ENCODE peak calls at places on chromosomes 3 and 15, in seven cellular contexts. One of them, this sample, is unnamed.

GRCh38 chr15:98519767-98520166 is 128.6 kb upstream of the IGF1R start:
- DNase-seq in GM12864: no peak
- DNase-seq in choroid plexus epithelial cell: no peak
- DNase-seq in fibroblast of the aortic adventitia: no peak
- DNase-seq in brain microvascular endothelial cell: no peak
- DNase-seq in astrocyte of the spinal cord: no peak
- DNase-seq in neural progenitor cell: no peak
- DNase-seq in this sample: no peak

GRCh38 chr3:181604267-181604666 is 107.5 kb upstream of the SOX2 start:
- DNase-seq in GM12864: no peak
- DNase-seq in choroid plexus epithelial cell: no peak
- DNase-seq in fibroblast of the aortic adventitia: no peak
- DNase-seq in brain microvascular endothelial cell: no peak
- DNase-seq in astrocyte of the spinal cord: no peak
- DNase-seq in neural progenitor cell: no peak
- DNase-seq in this sample: no peak

GRCh38 chr15:28098766-28099554 is at the start of gene OCA2:
- DNase-seq in GM12864: no peak
- DNase-seq in choroid plexus epithelial cell: peak
- DNase-seq in fibroblast of the aortic adventitia: peak
- DNase-seq in brain microvascular endothelial cell: no peak
- DNase-seq in astrocyte of the spinal cord: peak
- DNase-seq in neural progenitor cell: peak
- DNase-seq in this sample: no peak

GRCh38 chr3:32743934-32744333 is 58.9 kb downstream of the CNOT10 start:
- DNase-seq in GM12864: no peak
- DNase-seq in choroid plexus epithelial cell: peak
- DNase-seq in fibroblast of the aortic adventitia: peak
- DNase-seq in brain microvascular endothelial cell: no peak
- DNase-seq in astrocyte of the spinal cord: no peak
- DNase-seq in neural progenitor cell: no peak
- DNase-seq in this sample: peak

GRCh38 chr3:173599673-173600072 is 202.1 kb downstream of the NLGN1 start:
- DNase-seq in GM12864: no peak
- DNase-seq in choroid plexus epithelial cell: no peak
- DNase-seq in fibroblast of the aortic adventitia: no peak
- DNase-seq in brain microvascular endothelial cell: no peak
- DNase-seq in astrocyte of the spinal cord: peak
- DNase-seq in neural progenitor cell: no peak
- DNase-seq in this sample: no peak

GRCh38 chr3:131622726-131623125 is 120.0 kb upstream of the MRPL3 start:
- DNase-seq in GM12864: no peak
- DNase-seq in choroid plexus epithelial cell: no peak
- DNase-seq in fibroblast of the aortic adventitia: no peak
- DNase-seq in brain microvascular endothelial cell: no peak
- DNase-seq in astrocyte of the spinal cord: no peak
- DNase-seq in neural progenitor cell: no peak
- DNase-seq in this sample: no peak

GRCh38 chr3:181327349-181327748 is 337.8 kb upstream of the DNAJC19 start:
- DNase-seq in GM12864: no peak
- DNase-seq in choroid plexus epithelial cell: no peak
- DNase-seq in fibroblast of the aortic adventitia: no peak
- DNase-seq in brain microvascular endothelial cell: no peak
- DNase-seq in astrocyte of the spinal cord: no peak
- DNase-seq in neural progenitor cell: peak
- DNase-seq in this sample: no peak

GRCh38 chr3:1235526-1236120 is 142.8 kb downstream of the CNTN6 start:
- DNase-seq in GM12864: no peak
- DNase-seq in choroid plexus epithelial cell: peak
- DNase-seq in fibroblast of the aortic adventitia: no peak
- DNase-seq in brain microvascular endothelial cell: peak
- DNase-seq in astrocyte of the spinal cord: peak
- DNase-seq in neural progenitor cell: peak
- DNase-seq in this sample: no peak

GRCh38 chr3:46087871-46088270 is 60.6 kb upstream of the XCR1 start:
- DNase-seq in GM12864: no peak
- DNase-seq in choroid plexus epithelial cell: peak
- DNase-seq in fibroblast of the aortic adventitia: peak
- DNase-seq in brain microvascular endothelial cell: no peak
- DNase-seq in astrocyte of the spinal cord: peak
- DNase-seq in neural progenitor cell: no peak
- DNase-seq in this sample: no peak

GRCh38 chr3:124078978-124079911 is 87.3 kb upstream of the ROPN1 start:
- DNase-seq in GM12864: no peak
- DNase-seq in choroid plexus epithelial cell: peak
- DNase-seq in fibroblast of the aortic adventitia: peak
- DNase-seq in brain microvascular endothelial cell: peak
- DNase-seq in astrocyte of the spinal cord: peak
- DNase-seq in neural progenitor cell: peak
- DNase-seq in this sample: no peak

GRCh38 chr3:11096266-11097135 is 57.8 kb upstream of the HRH1 start:
- DNase-seq in GM12864: no peak
- DNase-seq in choroid plexus epithelial cell: peak
- DNase-seq in fibroblast of the aortic adventitia: peak
- DNase-seq in brain microvascular endothelial cell: peak
- DNase-seq in astrocyte of the spinal cord: peak
- DNase-seq in neural progenitor cell: peak
- DNase-seq in this sample: peak

GRCh38 chr15:96893159-96893906 is 562.8 kb downstream of the NR2F2 start:
- DNase-seq in GM12864: no peak
- DNase-seq in choroid plexus epithelial cell: peak
- DNase-seq in fibroblast of the aortic adventitia: peak
- DNase-seq in brain microvascular endothelial cell: peak
- DNase-seq in astrocyte of the spinal cord: peak
- DNase-seq in neural progenitor cell: peak
- DNase-seq in this sample: no peak

GRCh38 chr15:36632196-36632595 is 52.8 kb downstream of the CDIN1 start:
- DNase-seq in GM12864: no peak
- DNase-seq in choroid plexus epithelial cell: peak
- DNase-seq in fibroblast of the aortic adventitia: peak
- DNase-seq in brain microvascular endothelial cell: peak
- DNase-seq in astrocyte of the spinal cord: peak
- DNase-seq in neural progenitor cell: no peak
- DNase-seq in this sample: peak

GRCh38 chr3:54322354-54322753 is 200.0 kb downstream of the CACNA2D3 start:
- DNase-seq in GM12864: no peak
- DNase-seq in choroid plexus epithelial cell: no peak
- DNase-seq in fibroblast of the aortic adventitia: no peak
- DNase-seq in brain microvascular endothelial cell: no peak
- DNase-seq in astrocyte of the spinal cord: no peak
- DNase-seq in neural progenitor cell: no peak
- DNase-seq in this sample: no peak

GRCh38 chr15:95274038-95274437 is 1042.7 kb downstream of the MCTP2 start:
- DNase-seq in GM12864: no peak
- DNase-seq in choroid plexus epithelial cell: no peak
- DNase-seq in fibroblast of the aortic adventitia: no peak
- DNase-seq in brain microvascular endothelial cell: no peak
- DNase-seq in astrocyte of the spinal cord: no peak
- DNase-seq in neural progenitor cell: no peak
- DNase-seq in this sample: no peak

GRCh38 chr15:66076591-66077319 is 176.8 kb downstream of the MEGF11 start:
- DNase-seq in GM12864: no peak
- DNase-seq in choroid plexus epithelial cell: no peak
- DNase-seq in fibroblast of the aortic adventitia: no peak
- DNase-seq in brain microvascular endothelial cell: no peak
- DNase-seq in astrocyte of the spinal cord: no peak
- DNase-seq in neural progenitor cell: no peak
- DNase-seq in this sample: no peak

GRCh38 chr3:66144792-66145733 is 75.7 kb upstream of the SLC25A26 start:
- DNase-seq in GM12864: no peak
- DNase-seq in choroid plexus epithelial cell: peak
- DNase-seq in fibroblast of the aortic adventitia: peak
- DNase-seq in brain microvascular endothelial cell: peak
- DNase-seq in astrocyte of the spinal cord: peak
- DNase-seq in neural progenitor cell: no peak
- DNase-seq in this sample: no peak

GRCh38 chr3:100556656-100557310 is 52.6 kb upstream of the ADGRG7 start:
- DNase-seq in GM12864: no peak
- DNase-seq in choroid plexus epithelial cell: peak
- DNase-seq in fibroblast of the aortic adventitia: peak
- DNase-seq in brain microvascular endothelial cell: peak
- DNase-seq in astrocyte of the spinal cord: peak
- DNase-seq in neural progenitor cell: no peak
- DNase-seq in this sample: no peak

GRCh38 chr15:66789029-66790025 is 87.3 kb downstream of the SMAD6 start:
- DNase-seq in GM12864: no peak
- DNase-seq in choroid plexus epithelial cell: peak
- DNase-seq in fibroblast of the aortic adventitia: peak
- DNase-seq in brain microvascular endothelial cell: peak
- DNase-seq in astrocyte of the spinal cord: peak
- DNase-seq in neural progenitor cell: no peak
- DNase-seq in this sample: no peak

GRCh38 chr3:188211476-188211875 is 57.5 kb downstream of the LPP start:
- DNase-seq in GM12864: no peak
- DNase-seq in choroid plexus epithelial cell: no peak
- DNase-seq in fibroblast of the aortic adventitia: peak
- DNase-seq in brain microvascular endothelial cell: no peak
- DNase-seq in astrocyte of the spinal cord: no peak
- DNase-seq in neural progenitor cell: no peak
- DNase-seq in this sample: no peak

GRCh38 chr3:58306662-58307286 is 454 bp downstream of the HTD2 start:
- DNase-seq in GM12864: no peak
- DNase-seq in choroid plexus epithelial cell: peak
- DNase-seq in fibroblast of the aortic adventitia: no peak
- DNase-seq in brain microvascular endothelial cell: peak
- DNase-seq in astrocyte of the spinal cord: peak
- DNase-seq in neural progenitor cell: peak
- DNase-seq in this sample: no peak

GRCh38 chr3:9797196-9797945 is 4.5 kb downstream of the ARPC4 start:
- DNase-seq in GM12864: no peak
- DNase-seq in choroid plexus epithelial cell: peak
- DNase-seq in fibroblast of the aortic adventitia: no peak
- DNase-seq in brain microvascular endothelial cell: no peak
- DNase-seq in astrocyte of the spinal cord: no peak
- DNase-seq in neural progenitor cell: no peak
- DNase-seq in this sample: no peak

GRCh38 chr3:9806137-9806536 is 3.9 kb upstream of the TTLL3 start:
- DNase-seq in GM12864: no peak
- DNase-seq in choroid plexus epithelial cell: no peak
- DNase-seq in fibroblast of the aortic adventitia: no peak
- DNase-seq in brain microvascular endothelial cell: no peak
- DNase-seq in astrocyte of the spinal cord: no peak
- DNase-seq in neural progenitor cell: no peak
- DNase-seq in this sample: no peak

GRCh38 chr3:9803494-9803893 is 6.6 kb upstream of the TTLL3 start:
- DNase-seq in GM12864: no peak
- DNase-seq in choroid plexus epithelial cell: no peak
- DNase-seq in fibroblast of the aortic adventitia: no peak
- DNase-seq in brain microvascular endothelial cell: no peak
- DNase-seq in astrocyte of the spinal cord: no peak
- DNase-seq in neural progenitor cell: no peak
- DNase-seq in this sample: no peak

GRCh38 chr3:9795212-9795611 is 2.3 kb downstream of the ARPC4 start:
- DNase-seq in GM12864: no peak
- DNase-seq in choroid plexus epithelial cell: no peak
- DNase-seq in fibroblast of the aortic adventitia: no peak
- DNase-seq in brain microvascular endothelial cell: no peak
- DNase-seq in astrocyte of the spinal cord: no peak
- DNase-seq in neural progenitor cell: no peak
- DNase-seq in this sample: no peak

DNA sequence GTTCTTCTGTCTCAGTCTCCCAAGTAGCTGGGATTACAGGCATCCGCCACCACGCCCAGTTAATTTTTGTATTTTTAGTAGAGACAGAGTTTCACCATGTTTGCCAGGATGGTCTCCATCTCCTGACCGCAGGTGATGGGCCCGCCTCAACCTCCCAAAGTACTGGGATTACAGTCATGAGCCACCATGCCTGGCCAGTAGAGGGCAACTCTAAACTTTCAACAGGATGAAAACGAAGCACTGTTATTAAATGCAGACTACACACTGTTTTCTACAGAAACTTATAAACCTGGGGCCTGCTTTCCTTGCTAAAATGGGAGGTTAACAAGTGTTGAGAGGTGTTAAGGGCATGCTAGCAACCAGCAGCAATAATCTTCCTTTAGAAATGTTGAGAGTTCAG is 7.6 kb downstream of the ARPC4 start:
- DNase-seq in GM12864: no peak
- DNase-seq in choroid plexus epithelial cell: no peak
- DNase-seq in fibroblast of the aortic adventitia: no peak
- DNase-seq in brain microvascular endothelial cell: no peak
- DNase-seq in astrocyte of the spinal cord: no peak
- DNase-seq in neural progenitor cell: no peak
- DNase-seq in this sample: no peak
- TF ChIP-seq CTCF in GM12864: peak
- TF ChIP-seq CTCF in choroid plexus epithelial cell: peak
- TF ChIP-seq CTCF in fibroblast of the aortic adventitia: peak
- TF ChIP-seq CTCF in brain microvascular endothelial cell: peak
- TF ChIP-seq CTCF in astrocyte of the spinal cord: peak
- TF ChIP-seq CTCF in neural progenitor cell: peak
- TF ChIP-seq CTCF in this sample: peak

GRCh38 chr15:83365370-83365938 is 81.0 kb upstream of the BNC1 start:
- DNase-seq in GM12864: no peak
- DNase-seq in choroid plexus epithelial cell: peak
- DNase-seq in fibroblast of the aortic adventitia: peak
- DNase-seq in brain microvascular endothelial cell: peak
- DNase-seq in astrocyte of the spinal cord: peak
- DNase-seq in neural progenitor cell: peak
- DNase-seq in this sample: peak
- H3K4me3 ChIP-seq in GM12864: no peak
- H3K4me3 ChIP-seq in choroid plexus epithelial cell: peak
- H3K4me3 ChIP-seq in fibroblast of the aortic adventitia: peak
- H3K4me3 ChIP-seq in brain microvascular endothelial cell: peak
- H3K4me3 ChIP-seq in astrocyte of the spinal cord: peak
- H3K4me3 ChIP-seq in neural progenitor cell: peak
- H3K4me3 ChIP-seq in this sample: peak

GRCh38 chr15:74374648-74375302 is 7.3 kb upstream of the CYP11A1 start:
- DNase-seq in GM12864: no peak
- DNase-seq in choroid plexus epithelial cell: no peak
- DNase-seq in fibroblast of the aortic adventitia: no peak
- DNase-seq in brain microvascular endothelial cell: no peak
- DNase-seq in astrocyte of the spinal cord: no peak
- DNase-seq in neural progenitor cell: no peak
- DNase-seq in this sample: no peak
- TF ChIP-seq CTCF in GM12864: peak
- TF ChIP-seq CTCF in choroid plexus epithelial cell: no peak
- TF ChIP-seq CTCF in fibroblast of the aortic adventitia: no peak
- TF ChIP-seq CTCF in brain microvascular endothelial cell: no peak
- TF ChIP-seq CTCF in astrocyte of the spinal cord: no peak
- TF ChIP-seq CTCF in neural progenitor cell: no peak
- TF ChIP-seq CTCF in this sample: no peak

DNA sequence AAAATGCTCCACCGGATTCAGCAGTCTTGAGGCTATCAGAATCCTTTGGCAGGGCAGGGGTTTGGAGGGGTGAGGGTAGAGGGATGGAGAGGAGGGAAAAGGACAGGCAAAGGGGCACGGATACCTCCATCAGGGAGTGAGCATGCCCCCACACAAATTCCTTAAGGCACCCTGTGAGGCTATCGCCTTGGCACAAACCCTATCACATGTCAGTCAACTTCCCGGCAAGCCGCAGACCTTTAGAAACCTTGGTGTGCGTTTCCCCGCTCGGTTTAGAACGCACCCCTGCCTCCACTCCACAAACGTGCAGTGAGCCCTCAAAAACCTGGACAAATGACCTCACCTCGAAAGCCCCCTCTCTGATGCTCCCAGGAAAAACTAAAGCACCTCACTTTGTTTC is 422 bp upstream of the SETMAR start:
- DNase-seq in GM12864: no peak
- DNase-seq in choroid plexus epithelial cell: no peak
- DNase-seq in fibroblast of the aortic adventitia: no peak
- DNase-seq in brain microvascular endothelial cell: no peak
- DNase-seq in astrocyte of the spinal cord: no peak
- DNase-seq in neural progenitor cell: no peak
- DNase-seq in this sample: no peak
- H3K4me3 ChIP-seq in GM12864: peak
- H3K4me3 ChIP-seq in choroid plexus epithelial cell: peak
- H3K4me3 ChIP-seq in fibroblast of the aortic adventitia: peak
- H3K4me3 ChIP-seq in brain microvascular endothelial cell: peak
- H3K4me3 ChIP-seq in astrocyte of the spinal cord: peak
- H3K4me3 ChIP-seq in neural progenitor cell: peak
- H3K4me3 ChIP-seq in this sample: peak